ENCODE peak calls at places on chromosomes 13 and 19, in six cellular contexts. One of them, this sample, is unnamed.

GRCh38 chr19:23665651-23666410 is 21.2 kb downstream of the ZNF675 start:
- DNase-seq in NCI-H2171 treated with DMSO at 0.1 percent for 48 hours: no peak
- DNase-seq in nephron progenitor cell: no peak
- DNase-seq in endothelial cell of umbilical vein: no peak
- DNase-seq in pons: no peak
- DNase-seq in memory B cell: no peak
- DNase-seq in this sample: no peak

GRCh38 chr13:42814868-42815267 is 33.5 kb downstream of the FAM216B start:
- DNase-seq in NCI-H2171 treated with DMSO at 0.1 percent for 48 hours: peak; percentile 68
- DNase-seq in nephron progenitor cell: no peak
- DNase-seq in endothelial cell of umbilical vein: no peak
- DNase-seq in pons: no peak
- DNase-seq in memory B cell: no peak
- DNase-seq in this sample: no peak

GRCh38 chr13:48505597-48506091 is 27.2 kb downstream of the RCBTB2 start:
- DNase-seq in NCI-H2171 treated with DMSO at 0.1 percent for 48 hours: no peak
- DNase-seq in nephron progenitor cell: no peak
- DNase-seq in endothelial cell of umbilical vein: no peak
- DNase-seq in pons: peak; percentile 82
- DNase-seq in memory B cell: peak; percentile 51
- DNase-seq in this sample: no peak

GRCh38 chr13:76512676-76513277 is 373.4 kb downstream of the KCTD12 start:
- DNase-seq in NCI-H2171 treated with DMSO at 0.1 percent for 48 hours: peak; percentile 94
- DNase-seq in nephron progenitor cell: no peak
- DNase-seq in endothelial cell of umbilical vein: peak; percentile 98
- DNase-seq in pons: no peak
- DNase-seq in memory B cell: no peak
- DNase-seq in this sample: no peak

GRCh38 chr19:55675661-55676354 is 782 bp downstream of the EPN1 start:
- DNase-seq in NCI-H2171 treated with DMSO at 0.1 percent for 48 hours: no peak
- DNase-seq in nephron progenitor cell: no peak
- DNase-seq in endothelial cell of umbilical vein: peak; percentile 29
- DNase-seq in pons: no peak
- DNase-seq in memory B cell: no peak
- DNase-seq in this sample: no peak

GRCh38 chr19:49566302-49566701 is 14.1 kb downstream of the NOSIP start:
- DNase-seq in NCI-H2171 treated with DMSO at 0.1 percent for 48 hours: no peak
- DNase-seq in nephron progenitor cell: no peak
- DNase-seq in endothelial cell of umbilical vein: no peak
- DNase-seq in pons: no peak
- DNase-seq in memory B cell: no peak
- DNase-seq in this sample: no peak

GRCh38 chr19:35409191-35409590 is 38.3 kb downstream of the GPR42 start:
- DNase-seq in NCI-H2171 treated with DMSO at 0.1 percent for 48 hours: no peak
- DNase-seq in nephron progenitor cell: no peak
- DNase-seq in endothelial cell of umbilical vein: no peak
- DNase-seq in pons: no peak
- DNase-seq in memory B cell: no peak
- DNase-seq in this sample: no peak

GRCh38 chr13:30421093-30422055 is 919 bp upstream of the UBE2L5 start:
- DNase-seq in NCI-H2171 treated with DMSO at 0.1 percent for 48 hours: peak; percentile 56
- DNase-seq in nephron progenitor cell: peak; percentile 77
- DNase-seq in endothelial cell of umbilical vein: peak; percentile 81
- DNase-seq in pons: peak; percentile 56
- DNase-seq in memory B cell: no peak
- DNase-seq in this sample: peak; percentile 80

GRCh38 chr13:110327036-110327790 is 20.1 kb downstream of the COL4A2 start:
- DNase-seq in NCI-H2171 treated with DMSO at 0.1 percent for 48 hours: no peak
- DNase-seq in nephron progenitor cell: no peak
- DNase-seq in endothelial cell of umbilical vein: no peak
- DNase-seq in pons: no peak
- DNase-seq in memory B cell: no peak
- DNase-seq in this sample: no peak

GRCh38 chr19:16041571-16042386 is 34.5 kb upstream of the TPM4 start:
- DNase-seq in NCI-H2171 treated with DMSO at 0.1 percent for 48 hours: peak; percentile 23
- DNase-seq in nephron progenitor cell: peak; percentile 91
- DNase-seq in endothelial cell of umbilical vein: peak; percentile 74
- DNase-seq in pons: peak; percentile 45
- DNase-seq in memory B cell: peak; percentile 84
- DNase-seq in this sample: peak; percentile 90

GRCh38 chr19:18698321-18699167 is 15.1 kb downstream of the CRTC1 start:
- DNase-seq in NCI-H2171 treated with DMSO at 0.1 percent for 48 hours: no peak
- DNase-seq in nephron progenitor cell: no peak
- DNase-seq in endothelial cell of umbilical vein: no peak
- DNase-seq in pons: no peak
- DNase-seq in memory B cell: no peak
- DNase-seq in this sample: no peak

GRCh38 chr13:83880275-83881027 is 1.8 kb downstream of the SLITRK1 start:
- DNase-seq in NCI-H2171 treated with DMSO at 0.1 percent for 48 hours: no peak
- DNase-seq in nephron progenitor cell: no peak
- DNase-seq in endothelial cell of umbilical vein: no peak
- DNase-seq in pons: peak; percentile 50
- DNase-seq in memory B cell: no peak
- DNase-seq in this sample: no peak

GRCh38 chr19:11421607-11422098 is 2.5 kb upstream of the RGL3 start:
- DNase-seq in NCI-H2171 treated with DMSO at 0.1 percent for 48 hours: no peak
- DNase-seq in nephron progenitor cell: peak; percentile 75
- DNase-seq in endothelial cell of umbilical vein: no peak
- DNase-seq in pons: no peak
- DNase-seq in memory B cell: peak; percentile 43
- DNase-seq in this sample: peak; percentile 61

GRCh38 chr19:38685666-38686529 is 38.4 kb downstream of the ACTN4 start:
- DNase-seq in NCI-H2171 treated with DMSO at 0.1 percent for 48 hours: peak; percentile 92
- DNase-seq in nephron progenitor cell: no peak
- DNase-seq in endothelial cell of umbilical vein: peak; percentile 92
- DNase-seq in pons: no peak
- DNase-seq in memory B cell: no peak
- DNase-seq in this sample: no peak

GRCh38 chr19:2097330-2098327 is 914 bp downstream of the IZUMO4 start:
- DNase-seq in NCI-H2171 treated with DMSO at 0.1 percent for 48 hours: peak; percentile 9
- DNase-seq in nephron progenitor cell: no peak
- DNase-seq in endothelial cell of umbilical vein: no peak
- DNase-seq in pons: no peak
- DNase-seq in memory B cell: no peak
- DNase-seq in this sample: peak; percentile 70

GRCh38 chr13:40102854-40103253 is 447.4 kb downstream of the COG6 start:
- DNase-seq in NCI-H2171 treated with DMSO at 0.1 percent for 48 hours: no peak
- DNase-seq in nephron progenitor cell: no peak
- DNase-seq in endothelial cell of umbilical vein: no peak
- DNase-seq in pons: no peak
- DNase-seq in memory B cell: no peak
- DNase-seq in this sample: peak; percentile 40

GRCh38 chr19:52188822-52189744 is 769 bp upstream of the PPP2R1A start:
- DNase-seq in NCI-H2171 treated with DMSO at 0.1 percent for 48 hours: peak; percentile 94
- DNase-seq in nephron progenitor cell: peak; percentile 57
- DNase-seq in endothelial cell of umbilical vein: no peak
- DNase-seq in pons: no peak
- DNase-seq in memory B cell: no peak
- DNase-seq in this sample: peak; percentile 85

GRCh38 chr19:2678043-2678671 is 24.3 kb downstream of the GNG7 start:
- DNase-seq in NCI-H2171 treated with DMSO at 0.1 percent for 48 hours: no peak
- DNase-seq in nephron progenitor cell: no peak
- DNase-seq in endothelial cell of umbilical vein: no peak
- DNase-seq in pons: no peak
- DNase-seq in memory B cell: peak; percentile 63
- DNase-seq in this sample: no peak

GRCh38 chr13:41848435-41849255 is 112.3 kb downstream of the VWA8 start:
- DNase-seq in NCI-H2171 treated with DMSO at 0.1 percent for 48 hours: no peak
- DNase-seq in nephron progenitor cell: no peak
- DNase-seq in endothelial cell of umbilical vein: no peak
- DNase-seq in pons: no peak
- DNase-seq in memory B cell: no peak
- DNase-seq in this sample: no peak

GRCh38 chr19:23071087-23071511 is 45.7 kb upstream of the ZNF730 start:
- DNase-seq in NCI-H2171 treated with DMSO at 0.1 percent for 48 hours: peak; percentile 15
- DNase-seq in nephron progenitor cell: no peak
- DNase-seq in endothelial cell of umbilical vein: no peak
- DNase-seq in pons: no peak
- DNase-seq in memory B cell: no peak
- DNase-seq in this sample: peak; percentile 39

This sample was measured in ovary.